ENCODE peak calls at places on chromosomes 3 and 15, in nine cellular contexts. One of them, this sample, is unnamed.

GRCh38 chr3:33187368-33187634 is 31.3 kb downstream of the SUSD5 start:
- DNase-seq in IMR-90: peak; percentile 4
- DNase-seq in SK-N-MC: no peak
- DNase-seq in GM12878: no peak
- DNase-seq in upper lobe of right lung: no peak
- DNase-seq in dorsolateral prefrontal cortex: no peak
- DNase-seq in fibroblast of lung: no peak
- DNase-seq in gastrocnemius medialis: no peak
- DNase-seq in ovary: no peak
- DNase-seq in this sample: no peak

GRCh38 chr15:75483961-75484360 is 32.5 kb upstream of the SIN3A start:
- DNase-seq in IMR-90: no peak
- DNase-seq in SK-N-MC: no peak
- DNase-seq in GM12878: no peak
- DNase-seq in upper lobe of right lung: no peak
- DNase-seq in dorsolateral prefrontal cortex: no peak
- DNase-seq in fibroblast of lung: no peak
- DNase-seq in gastrocnemius medialis: no peak
- DNase-seq in ovary: no peak
- DNase-seq in this sample: no peak

GRCh38 chr15:87349181-87349580 is 907.4 kb downstream of the NTRK3 start:
- DNase-seq in IMR-90: peak; percentile 42
- DNase-seq in SK-N-MC: no peak
- DNase-seq in GM12878: no peak
- DNase-seq in upper lobe of right lung: no peak
- DNase-seq in dorsolateral prefrontal cortex: no peak
- DNase-seq in fibroblast of lung: peak; percentile 49
- DNase-seq in gastrocnemius medialis: no peak
- DNase-seq in ovary: no peak
- DNase-seq in this sample: no peak

GRCh38 chr3:86869536-86869935 is 121.4 kb downstream of the VGLL3 start:
- DNase-seq in IMR-90: no peak
- DNase-seq in SK-N-MC: no peak
- DNase-seq in GM12878: no peak
- DNase-seq in upper lobe of right lung: no peak
- DNase-seq in dorsolateral prefrontal cortex: no peak
- DNase-seq in fibroblast of lung: no peak
- DNase-seq in gastrocnemius medialis: no peak
- DNase-seq in ovary: no peak
- DNase-seq in this sample: no peak

GRCh38 chr3:11498646-11499045 is 145.1 kb downstream of the VGLL4 start:
- DNase-seq in IMR-90: peak; percentile 78
- DNase-seq in SK-N-MC: no peak
- DNase-seq in GM12878: no peak
- DNase-seq in upper lobe of right lung: peak; percentile 75
- DNase-seq in dorsolateral prefrontal cortex: no peak
- DNase-seq in fibroblast of lung: peak; percentile 82
- DNase-seq in gastrocnemius medialis: no peak
- DNase-seq in ovary: peak; percentile 74
- DNase-seq in this sample: no peak

GRCh38 chr3:194475138-194475932 is 11.5 kb downstream of the ATP13A3 start:
- DNase-seq in IMR-90: peak; percentile 31
- DNase-seq in SK-N-MC: no peak
- DNase-seq in GM12878: no peak
- DNase-seq in upper lobe of right lung: no peak
- DNase-seq in dorsolateral prefrontal cortex: no peak
- DNase-seq in fibroblast of lung: no peak
- DNase-seq in gastrocnemius medialis: no peak
- DNase-seq in ovary: no peak
- DNase-seq in this sample: no peak

GRCh38 chr3:188646592-188646991 is 492.6 kb downstream of the LPP start:
- DNase-seq in IMR-90: peak; percentile 26
- DNase-seq in SK-N-MC: peak; percentile 47
- DNase-seq in GM12878: no peak
- DNase-seq in upper lobe of right lung: no peak
- DNase-seq in dorsolateral prefrontal cortex: no peak
- DNase-seq in fibroblast of lung: peak; percentile 29
- DNase-seq in gastrocnemius medialis: no peak
- DNase-seq in ovary: no peak
- DNase-seq in this sample: no peak

GRCh38 chr3:50201573-50202315 is 3.3 kb upstream of the SLC38A3 start:
- DNase-seq in IMR-90: no peak
- DNase-seq in SK-N-MC: no peak
- DNase-seq in GM12878: no peak
- DNase-seq in upper lobe of right lung: no peak
- DNase-seq in dorsolateral prefrontal cortex: no peak
- DNase-seq in fibroblast of lung: no peak
- DNase-seq in gastrocnemius medialis: no peak
- DNase-seq in ovary: no peak
- DNase-seq in this sample: no peak

GRCh38 chr15:52427804-52428203 is 100.9 kb downstream of the MYO5A start:
- DNase-seq in IMR-90: peak; percentile 86
- DNase-seq in SK-N-MC: no peak
- DNase-seq in GM12878: no peak
- DNase-seq in upper lobe of right lung: no peak
- DNase-seq in dorsolateral prefrontal cortex: no peak
- DNase-seq in fibroblast of lung: peak; percentile 67
- DNase-seq in gastrocnemius medialis: peak; percentile 58
- DNase-seq in ovary: peak; percentile 48
- DNase-seq in this sample: no peak

GRCh38 chr15:29476503-29477080 is 207.0 kb upstream of the NSMCE3 start:
- DNase-seq in IMR-90: no peak
- DNase-seq in SK-N-MC: no peak
- DNase-seq in GM12878: no peak
- DNase-seq in upper lobe of right lung: no peak
- DNase-seq in dorsolateral prefrontal cortex: no peak
- DNase-seq in fibroblast of lung: no peak
- DNase-seq in gastrocnemius medialis: no peak
- DNase-seq in ovary: no peak
- DNase-seq in this sample: no peak

GRCh38 chr3:168250415-168250861 is 154.7 kb upstream of the GOLIM4 start:
- DNase-seq in IMR-90: peak; percentile 6
- DNase-seq in SK-N-MC: no peak
- DNase-seq in GM12878: no peak
- DNase-seq in upper lobe of right lung: no peak
- DNase-seq in dorsolateral prefrontal cortex: no peak
- DNase-seq in fibroblast of lung: peak; percentile 17
- DNase-seq in gastrocnemius medialis: no peak
- DNase-seq in ovary: no peak
- DNase-seq in this sample: no peak

GRCh38 chr15:64717735-64718495 is 57.5 kb downstream of the RBPMS2 start:
- DNase-seq in IMR-90: no peak
- DNase-seq in SK-N-MC: no peak
- DNase-seq in GM12878: no peak
- DNase-seq in upper lobe of right lung: no peak
- DNase-seq in dorsolateral prefrontal cortex: no peak
- DNase-seq in fibroblast of lung: no peak
- DNase-seq in gastrocnemius medialis: no peak
- DNase-seq in ovary: no peak
- DNase-seq in this sample: no peak
- H3K27ac ChIP-seq in IMR-90: no peak overlapping the region
- H3K27ac ChIP-seq in SK-N-MC: no peak overlapping the region
- H3K27ac ChIP-seq in GM12878: no peak overlapping the region
- H3K27ac ChIP-seq in upper lobe of right lung: peak overlapping the region; percentile 75
- H3K27ac ChIP-seq in dorsolateral prefrontal cortex: no peak overlapping the region
- H3K27ac ChIP-seq in fibroblast of lung: no peak overlapping the region
- H3K27ac ChIP-seq in gastrocnemius medialis: peak overlapping the region; percentile 69
- H3K27ac ChIP-seq in ovary: no peak overlapping the region
- H3K27ac ChIP-seq in this sample: peak overlapping the region; percentile 60

GRCh38 chr15:42449770-42450433 is 41.0 kb downstream of the ZNF106 start:
- DNase-seq in IMR-90: no peak
- DNase-seq in SK-N-MC: no peak
- DNase-seq in GM12878: no peak
- DNase-seq in upper lobe of right lung: no peak
- DNase-seq in dorsolateral prefrontal cortex: no peak
- DNase-seq in fibroblast of lung: no peak
- DNase-seq in gastrocnemius medialis: peak; percentile 60
- DNase-seq in ovary: no peak
- DNase-seq in this sample: no peak
- H3K4me3 ChIP-seq in IMR-90: no peak overlapping the region
- H3K4me3 ChIP-seq in SK-N-MC: no peak overlapping the region
- H3K4me3 ChIP-seq in GM12878: no peak overlapping the region
- H3K4me3 ChIP-seq in upper lobe of right lung: peak overlapping the region; percentile 12
- H3K4me3 ChIP-seq in dorsolateral prefrontal cortex: no peak overlapping the region
- H3K4me3 ChIP-seq in fibroblast of lung: no peak overlapping the region
- H3K4me3 ChIP-seq in gastrocnemius medialis: peak overlapping the region; percentile 32
- H3K4me3 ChIP-seq in ovary: no peak overlapping the region
- H3K4me3 ChIP-seq in this sample: no peak overlapping the region

GRCh38 chr15:33680336-33680735 is 288.0 kb upstream of the CHRM5 start:
- DNase-seq in IMR-90: no peak
- DNase-seq in SK-N-MC: no peak
- DNase-seq in GM12878: no peak
- DNase-seq in upper lobe of right lung: no peak
- DNase-seq in dorsolateral prefrontal cortex: no peak
- DNase-seq in fibroblast of lung: no peak
- DNase-seq in gastrocnemius medialis: peak; percentile 57
- DNase-seq in ovary: no peak
- DNase-seq in this sample: no peak
- H3K27ac ChIP-seq in IMR-90: no peak overlapping the region
- H3K27ac ChIP-seq in SK-N-MC: no peak overlapping the region
- H3K27ac ChIP-seq in GM12878: no peak overlapping the region
- H3K27ac ChIP-seq in upper lobe of right lung: no peak overlapping the region
- H3K27ac ChIP-seq in dorsolateral prefrontal cortex: no peak overlapping the region
- H3K27ac ChIP-seq in fibroblast of lung: no peak overlapping the region
- H3K27ac ChIP-seq in gastrocnemius medialis: peak overlapping the region; percentile 82
- H3K27ac ChIP-seq in ovary: no peak overlapping the region
- H3K27ac ChIP-seq in this sample: peak overlapping the region; percentile 6

DNA sequence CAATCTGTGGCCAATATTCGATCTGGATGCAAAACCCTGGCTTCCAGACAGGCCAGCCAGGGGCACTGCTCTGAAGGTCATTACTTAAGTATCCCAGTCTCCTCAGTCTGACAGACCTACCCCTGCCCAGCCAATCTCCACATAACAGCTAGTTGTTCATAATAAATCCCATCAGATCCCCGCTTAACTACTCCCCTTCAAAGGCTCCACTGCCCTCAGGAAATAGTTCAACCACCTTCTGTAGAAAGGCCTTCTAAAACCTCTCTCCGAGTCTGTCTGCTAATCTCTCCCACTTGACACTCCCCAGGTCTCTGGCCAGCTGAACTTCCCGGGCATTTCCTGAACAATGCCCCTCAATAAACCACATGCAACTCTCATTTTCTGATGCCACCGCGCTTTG is 6.1 kb downstream of the PRC1 start:
- DNase-seq in IMR-90: no peak
- DNase-seq in SK-N-MC: no peak
- DNase-seq in GM12878: no peak
- DNase-seq in upper lobe of right lung: no peak
- DNase-seq in dorsolateral prefrontal cortex: no peak
- DNase-seq in fibroblast of lung: peak; percentile 12
- DNase-seq in gastrocnemius medialis: no peak
- DNase-seq in ovary: no peak
- DNase-seq in this sample: no peak
- H3K4me3 ChIP-seq in IMR-90: no peak overlapping the region
- H3K4me3 ChIP-seq in SK-N-MC: no peak overlapping the region
- H3K4me3 ChIP-seq in GM12878: peak overlapping the region; percentile 42
- H3K4me3 ChIP-seq in upper lobe of right lung: no peak overlapping the region
- H3K4me3 ChIP-seq in dorsolateral prefrontal cortex: no peak overlapping the region
- H3K4me3 ChIP-seq in fibroblast of lung: no peak overlapping the region
- H3K4me3 ChIP-seq in gastrocnemius medialis: no peak overlapping the region
- H3K4me3 ChIP-seq in ovary: no peak overlapping the region
- H3K4me3 ChIP-seq in this sample: no peak overlapping the region

GRCh38 chr3:53845881-53846133 is 412 bp downstream of the CHDH start:
- DNase-seq in IMR-90: no peak
- DNase-seq in SK-N-MC: no peak
- DNase-seq in GM12878: no peak
- DNase-seq in upper lobe of right lung: no peak
- DNase-seq in dorsolateral prefrontal cortex: no peak
- DNase-seq in fibroblast of lung: no peak
- DNase-seq in gastrocnemius medialis: no peak
- DNase-seq in ovary: no peak
- DNase-seq in this sample: no peak

GRCh38 chr3:53846851-53847155 is 435 bp downstream of the IL17RB start:
- DNase-seq in IMR-90: no peak
- DNase-seq in SK-N-MC: no peak
- DNase-seq in GM12878: no peak
- DNase-seq in upper lobe of right lung: no peak
- DNase-seq in dorsolateral prefrontal cortex: no peak
- DNase-seq in fibroblast of lung: no peak
- DNase-seq in gastrocnemius medialis: no peak
- DNase-seq in ovary: no peak
- DNase-seq in this sample: no peak

GRCh38 chr3:53844262-53845102 is 1.7 kb downstream of the CHDH start:
- DNase-seq in IMR-90: no peak
- DNase-seq in SK-N-MC: no peak
- DNase-seq in GM12878: no peak
- DNase-seq in upper lobe of right lung: no peak
- DNase-seq in dorsolateral prefrontal cortex: no peak
- DNase-seq in fibroblast of lung: no peak
- DNase-seq in gastrocnemius medialis: no peak
- DNase-seq in ovary: no peak
- DNase-seq in this sample: no peak

GRCh38 chr3:53845103-53845880 is 927 bp downstream of the CHDH start:
- DNase-seq in IMR-90: peak; percentile 13
- DNase-seq in SK-N-MC: no peak
- DNase-seq in GM12878: no peak
- DNase-seq in upper lobe of right lung: peak; percentile 86
- DNase-seq in dorsolateral prefrontal cortex: no peak
- DNase-seq in fibroblast of lung: peak; percentile 39
- DNase-seq in gastrocnemius medialis: peak; percentile 70
- DNase-seq in ovary: peak; percentile 77
- DNase-seq in this sample: no peak

GRCh38 chr3:53846134-53846850 is at the start of the genes CHDH and IL17RB:
- DNase-seq in IMR-90: no peak
- DNase-seq in SK-N-MC: no peak
- DNase-seq in GM12878: no peak
- DNase-seq in upper lobe of right lung: peak; percentile 92
- DNase-seq in dorsolateral prefrontal cortex: peak; percentile 74
- DNase-seq in fibroblast of lung: no peak
- DNase-seq in gastrocnemius medialis: peak; percentile 55
- DNase-seq in ovary: peak; percentile 78
- DNase-seq in this sample: no peak
- H3K27ac ChIP-seq in IMR-90: no peak within 1 kb of the TSS
- H3K27ac ChIP-seq in SK-N-MC: no peak within 1 kb of the TSS
- H3K27ac ChIP-seq in GM12878: peak within 1 kb of the TSS; percentile 62
- H3K27ac ChIP-seq in upper lobe of right lung: peak within 1 kb of the TSS; percentile 70
- H3K27ac ChIP-seq in dorsolateral prefrontal cortex: peak within 1 kb of the TSS; percentile 97
- H3K27ac ChIP-seq in fibroblast of lung: no peak within 1 kb of the TSS
- H3K27ac ChIP-seq in gastrocnemius medialis: peak within 1 kb of the TSS; percentile 88
- H3K27ac ChIP-seq in ovary: peak within 1 kb of the TSS; percentile 85
- H3K27ac ChIP-seq in this sample: no peak within 1 kb of the TSS

This sample was measured in thoracic aorta.